ENCODE peak calls at places on chromosomes 4 and X, in four cellular contexts. M is HepG2, U is H1, P is SK-N-SH. A is an unnamed sample.
A peak's percentile ranks its signal among the peaks of the same experiment; 100 is the strongest.

GRCh38 chr4:145061325-145061920 is 36.6 kb downstream of the ANAPC10 start:
- DNase-seq in M (peak; percentile 41), U (no peak), P (peak; percentile 24), A (no peak)

GRCh38 chrX:97065973-97066372 is 182.3 kb downstream of the RPA4 start:
- DNase-seq in M (no peak), U (no peak), P (no peak), A (no peak)

GRCh38 chr4:140395668-140396067 is 22.2 kb downstream of the SCOC start:
- DNase-seq in M (no peak), U (no peak), P (no peak), A (no peak)

GRCh38 chr4:16952462-16952871 is 54.0 kb upstream of the LDB2 start:
- DNase-seq in M (no peak), U (no peak), P (peak; percentile 30), A (no peak)

GRCh38 chrX:110713666-110714065 is 82.0 kb downstream of the CHRDL1 start:
- DNase-seq in M (no peak), U (no peak), P (no peak), A (no peak)

GRCh38 chr4:70801265-70801809 is 38.4 kb downstream of the GRSF1 start:
- DNase-seq in M (no peak), U (no peak), P (no peak), A (no peak)

GRCh38 chr4:78880874-78881492 is 58.3 kb downstream of the PAQR3 start:
- DNase-seq in M (no peak), U (no peak), P (no peak), A (no peak)

GRCh38 chrX:15745179-15745578 is 7.1 kb downstream of the CA5B start:
- DNase-seq in M (peak; percentile 54), U (no peak), P (no peak), A (no peak)

GRCh38 chr4:108135549-108136209 is 33.1 kb downstream of the LEF1 start:
- DNase-seq in M (no peak), U (peak; percentile 71), P (no peak), A (no peak)

GRCh38 chrX:47420967-47421366 is 50.6 kb downstream of the ZNF157 start:
- DNase-seq in M (no peak), U (no peak), P (no peak), A (no peak)

GRCh38 chrX:149512225-149512885 is 7.2 kb upstream of the IDS start:
- DNase-seq in M (peak; percentile 49), U (peak; percentile 60), P (peak; percentile 58), A (peak; percentile 13)

GRCh38 chr4:124899997-124900396 is 187.5 kb upstream of the ANKRD50 start:
- DNase-seq in M (no peak), U (no peak), P (peak; percentile 6), A (no peak)

GRCh38 chr4:38774181-38774580 is 8.6 kb downstream of the TLR10 start:
- DNase-seq in M (no peak), U (no peak), P (no peak), A (no peak)

GRCh38 chr4:176290520-176290919 is 21.5 kb upstream of the ASB5 start:
- DNase-seq in M (no peak), U (no peak), P (no peak), A (no peak)

GRCh38 chr4:608236-608635 is 17.1 kb upstream of the PDE6B start:
- DNase-seq in M (no peak), U (no peak), P (no peak), A (no peak)

GRCh38 chrX:55924574-55924973 is 207.0 kb downstream of the RRAGB start:
- DNase-seq in M (no peak), U (peak; percentile 49), P (no peak), A (no peak)

GRCh38 chr4:25970691-25971427 is 56.8 kb downstream of the SMIM20 start:
- DNase-seq in M (peak; percentile 28), U (no peak), P (no peak), A (no peak)

GRCh38 chr4:3479358-3480101 is 16.4 kb downstream of the DOK7 start:
- DNase-seq in M (no peak), U (no peak), P (no peak), A (no peak)

GRCh38 chr4:102438873-102439614 is 62.1 kb upstream of the NFKB1 start:
- DNase-seq in M (peak; percentile 33), U (no peak), P (no peak), A (no peak)

GRCh38 chr4:3701271-3702083 is 64.7 kb upstream of the ADRA2C start:
- DNase-seq in M (no peak), U (no peak), P (no peak), A (no peak)

GRCh38 chr4:8725071-8725841 is 132.7 kb downstream of the CPZ start:
- DNase-seq in M (no peak), U (peak; percentile 56), P (peak; percentile 89), A (no peak)

GRCh38 chr4:132797856-132798255 is 351.2 kb upstream of the PCDH10 start:
- DNase-seq in M (no peak), U (no peak), P (no peak), A (no peak)

GRCh38 chrX:151393514-151393913 is 3.5 kb upstream of the VMA21 start:
- DNase-seq in M (no peak), U (no peak), P (no peak), A (no peak)

GRCh38 chr4:152536545-152537182 is 772 bp upstream of the FBXW7 start:
- DNase-seq in M (peak; percentile 50), U (no peak), P (peak; percentile 52), A (no peak)

GRCh38 chr4:158209825-158210807 is at the start of gene TMEM144:
- DNase-seq in M (peak; percentile 79), U (peak; percentile 80), P (no peak), A (no peak)

GRCh38 chr4:80073362-80074008 is 456 bp upstream of the ANTXR2 start:
- DNase-seq in M (no peak), U (no peak), P (no peak), A (peak; percentile 41)

GRCh38 chrX:151153086-151153485 is 23.3 kb upstream of the GPR50 start:
- DNase-seq in M (peak; percentile 0), U (peak; percentile 46), P (no peak), A (no peak)

GRCh38 chr4:177079327-177079726 is 230.3 kb upstream of the NEIL3 start:
- DNase-seq in M (no peak), U (no peak), P (no peak), A (no peak)

GRCh38 chr4:41656572-41657301 is 91.8 kb downstream of the PHOX2B start:
- DNase-seq in M (no peak), U (no peak), P (no peak), A (no peak)

GRCh38 chrX:42776195-42776594 is 1.8 kb downstream of the PPP1R2C start:
- DNase-seq in M (no peak), U (no peak), P (no peak), A (no peak)

GRCh38 chr4:7103599-7104365 is 35.9 kb upstream of the GRPEL1 start:
- DNase-seq in M (peak; percentile 86), U (no peak), P (peak; percentile 62), A (no peak)
- H3K4me3 ChIP-seq in M (peak overlapping the region; percentile 49), U (peak overlapping the region; percentile 32), P (peak overlapping the region; percentile 36), A (no peak overlapping the region)

GRCh38 chr4:90415116-90415515 is 287.9 kb downstream of the CCSER1 start:
- DNase-seq in M (no peak), U (no peak), P (no peak), A (no peak)

GRCh38 chr4:90419124-90419711 is 292.0 kb downstream of the CCSER1 start:
- DNase-seq in M (peak; percentile 16), U (no peak), P (peak; percentile 52), A (no peak)
- TF ChIP-seq TCF12 in M (no peak), U (no peak), P (no peak), A (no peak)

DNA sequence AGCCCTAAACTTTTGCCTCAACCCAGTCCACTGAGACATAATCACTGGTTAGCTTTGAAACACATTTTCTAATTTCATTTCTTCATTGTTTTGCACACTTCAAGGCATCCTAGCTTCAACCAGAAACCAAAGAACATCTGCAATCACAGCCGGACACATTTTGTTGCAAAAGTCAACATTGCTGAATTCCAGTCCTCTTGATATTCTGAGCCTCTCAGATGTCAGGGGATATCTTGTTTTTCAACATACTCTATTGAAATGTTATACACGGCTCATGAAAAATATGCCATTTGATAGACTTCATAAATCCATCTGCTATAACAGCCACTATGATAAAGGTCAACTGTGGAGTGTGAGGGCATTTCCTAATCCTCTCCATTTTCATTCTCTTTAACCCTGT is 241.6 kb upstream of the PUDP start:
- DNase-seq in M (no peak), U (no peak), P (no peak), A (no peak)
- H3K4me3 ChIP-seq in M (no peak overlapping the region), U (no peak overlapping the region), P (no peak overlapping the region), A (no peak overlapping the region)

GRCh38 chrX:118884552-118885138 is 61.0 kb downstream of the ZCCHC12 start:
- DNase-seq in M (peak; percentile 9), U (no peak), P (no peak), A (no peak)

GRCh38 chrX:118878977-118879376 is 55.4 kb downstream of the ZCCHC12 start:
- DNase-seq in M (no peak), U (no peak), P (no peak), A (no peak)

GRCh38 chrX:118883994-118884393 is 60.4 kb downstream of the ZCCHC12 start:
- DNase-seq in M (no peak), U (no peak), P (no peak), A (no peak)
- TF ChIP-seq TCF12 in M (no peak), U (no peak), P (no peak), A (no peak)

DNA sequence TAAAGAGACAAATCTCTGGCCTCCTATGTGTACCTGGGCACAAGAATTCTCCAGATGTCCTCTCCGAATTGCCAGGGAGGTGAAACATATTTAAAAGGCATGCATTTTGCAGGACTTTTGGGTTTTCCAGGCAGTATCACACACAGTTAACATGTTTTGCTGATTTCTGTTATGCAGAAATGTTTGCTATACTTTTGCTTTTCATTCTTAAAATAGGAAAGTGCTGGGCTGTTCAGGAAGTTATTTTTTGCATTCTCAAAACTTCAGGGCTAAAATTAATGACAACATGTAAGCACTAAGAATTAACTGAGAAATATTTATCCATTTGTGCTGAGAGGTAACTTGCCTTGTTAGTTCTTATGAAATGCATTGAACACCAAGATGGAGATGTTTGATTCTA is 390.7 kb upstream of the CTSO start:
- DNase-seq in M (no peak), U (no peak), P (no peak), A (no peak)
- H3K4me3 ChIP-seq in M (no peak overlapping the region), U (no peak overlapping the region), P (no peak overlapping the region), A (no peak overlapping the region)

GRCh38 chr4:44070843-44071242 is 377.8 kb downstream of the KCTD8 start:
- DNase-seq in M (no peak), U (no peak), P (no peak), A (no peak)

DNA sequence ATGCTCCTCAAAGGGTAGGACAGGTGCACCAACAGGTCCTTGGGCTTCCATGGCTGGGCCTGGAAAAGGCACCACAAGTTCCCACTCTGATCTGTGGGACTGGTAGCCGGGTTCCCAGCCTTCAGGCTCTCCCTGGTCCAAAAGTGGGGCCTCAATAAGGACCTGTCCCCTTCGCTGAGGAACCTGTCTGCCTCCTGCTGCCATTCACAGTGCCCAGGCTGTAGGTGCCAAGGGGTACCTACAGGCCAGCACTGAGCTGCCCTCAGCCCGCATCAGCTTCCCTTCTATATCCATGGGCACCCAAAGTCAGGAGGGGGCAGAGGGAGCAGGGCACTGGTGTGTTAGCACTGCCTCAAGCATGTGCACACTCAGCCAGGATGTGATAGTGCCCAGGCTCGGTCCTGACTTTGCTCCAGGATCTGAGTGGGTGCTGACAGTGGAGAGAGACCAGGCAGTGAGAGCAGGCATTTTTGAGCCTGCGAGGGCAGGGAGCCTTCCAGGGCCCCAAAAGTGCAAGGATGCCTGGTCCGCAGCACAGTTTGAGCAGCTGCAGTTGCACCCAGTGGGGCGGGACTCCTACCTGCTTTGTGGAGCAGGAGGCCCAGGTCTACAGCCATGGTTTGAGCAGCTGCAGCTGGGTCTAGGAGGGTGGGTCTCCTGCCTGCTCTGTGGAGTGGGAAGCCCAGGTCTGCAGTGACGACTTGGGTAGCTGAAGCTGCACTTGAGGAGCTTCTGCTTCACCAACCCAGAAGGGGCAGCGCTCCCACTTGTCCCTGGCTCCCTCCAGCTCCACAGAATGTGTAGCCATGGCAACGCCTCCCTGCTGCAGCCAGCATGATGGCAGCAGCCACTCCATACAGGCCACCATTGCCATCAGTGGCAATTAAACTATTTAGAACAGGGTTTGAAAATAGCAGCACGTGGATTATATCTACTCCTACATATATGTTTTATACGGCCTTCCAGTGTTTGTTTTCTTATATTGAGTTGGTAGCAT is 376.4 kb downstream of the KCTD8 start:
- DNase-seq in M (no peak), U (no peak), P (no peak), A (no peak)
- TF ChIP-seq TCF12 in M (no peak), U (no peak), P (no peak), A (no peak)

A was measured in GM12878.